ENCODE peak calls at places on chromosomes 2 and 18, in seven cellular contexts. X is NCI-H1417, Y is RWPE1, D is NCI-H2081, J is amniotic stem cell, S is GM03348, H is AG08396. U is an unnamed sample.

GRCh38 chr18:12886498-12887126 is 2.6 kb upstream of the PTPN2 start:
- DNase-seq in X (no peak), Y (no peak), D (no peak), J (no peak), S (no peak), H (no peak), U (no peak)

GRCh38 chr18:12606592-12607315 is 51.2 kb downstream of the SPIRE1 start:
- DNase-seq in X (no peak), Y (peak), D (no peak), J (peak), S (peak), H (peak), U (peak)

GRCh38 chr2:69985684-69986083 is 24.3 kb upstream of the ASPRV1 start:
- DNase-seq in X (no peak), Y (no peak), D (no peak), J (no peak), S (no peak), H (no peak), U (no peak)

GRCh38 chr2:143988082-143988481 is 531.8 kb downstream of the ZEB2 start:
- DNase-seq in X (no peak), Y (no peak), D (no peak), J (no peak), S (no peak), H (no peak), U (no peak)

GRCh38 chr2:20103514-20103913 is 52.1 kb upstream of the LAPTM4A start:
- DNase-seq in X (no peak), Y (no peak), D (no peak), J (no peak), S (no peak), H (no peak), U (no peak)

GRCh38 chr18:48777737-48778111 is 173.0 kb downstream of the SMAD7 start:
- DNase-seq in X (no peak), Y (no peak), D (no peak), J (no peak), S (no peak), H (peak), U (no peak)

GRCh38 chr2:180542510-180542909 is 437.9 kb upstream of the UBE2E3 start:
- DNase-seq in X (no peak), Y (no peak), D (no peak), J (no peak), S (no peak), H (no peak), U (no peak)

GRCh38 chr18:23307567-23308295 is 145.4 kb upstream of the RIOK3 start:
- DNase-seq in X (no peak), Y (no peak), D (no peak), J (no peak), S (peak), H (peak), U (no peak)

U was measured in AG04450.